ENCODE peak calls at places on chromosomes 5 and 9, in nine cellular contexts. S, D, A, Q, P, M, Z, B and X are unnamed samples.

GRCh38 chr9:131288217-131288616 is 1.3 kb upstream of the PLPP7 start:
- DNase-seq in S (no peak), D (no peak), A (no peak), Q (no peak), P (no peak), M (no peak), Z (no peak), B (no peak), X (no peak)

GRCh38 chr9:80755586-80755985 is 933.8 kb downstream of the TLE1 start:
- DNase-seq in S (no peak), D (no peak), A (no peak), Q (no peak), P (no peak), M (no peak), Z (no peak), B (no peak), X (no peak)

GRCh38 chr5:136082390-136083193 is 50.1 kb upstream of the SMAD5 start:
- DNase-seq in S (peak; percentile 59), D (peak; percentile 48), A (no peak), Q (no peak), P (peak; percentile 92), M (peak; percentile 70), Z (peak; percentile 45), B (peak; percentile 84), X (peak; percentile 84)

GRCh38 chr5:53069626-53070025 is 39.9 kb downstream of the MOCS2 start:
- DNase-seq in S (peak; percentile 82), D (peak; percentile 11), A (no peak), Q (no peak), P (no peak), M (no peak), Z (peak; percentile 84), B (peak; percentile 63), X (no peak)

GRCh38 chr5:106380736-106381135 is 1290.0 kb downstream of the EFNA5 start:
- DNase-seq in S (no peak), D (no peak), A (no peak), Q (no peak), P (no peak), M (no peak), Z (no peak), B (no peak), X (no peak)

GRCh38 chr9:126147620-126148522 is 178.8 kb upstream of the MVB12B start:
- DNase-seq in S (peak; percentile 3), D (no peak), A (no peak), Q (no peak), P (no peak), M (no peak), Z (no peak), B (peak; percentile 18), X (no peak)

GRCh38 chr9:16100596-16101091 is 547.8 kb downstream of the CCDC171 start:
- DNase-seq in S (no peak), D (no peak), A (no peak), Q (no peak), P (peak; percentile 11), M (peak; percentile 9), Z (no peak), B (no peak), X (no peak)

GRCh38 chr9:6761306-6761705 is 3.5 kb downstream of the KDM4C start:
- DNase-seq in S (no peak), D (no peak), A (no peak), Q (no peak), P (no peak), M (no peak), Z (no peak), B (peak; percentile 43), X (no peak)

GRCh38 chr9:79617395-79617794 is 45.6 kb downstream of the TLE4 start:
- DNase-seq in S (no peak), D (peak; percentile 51), A (no peak), Q (no peak), P (peak; percentile 19), M (peak; percentile 6), Z (no peak), B (no peak), X (no peak)

GRCh38 chr9:109966643-109967368 is 186.8 kb downstream of the PALM2AKAP2 start:
- DNase-seq in S (no peak), D (no peak), A (no peak), Q (no peak), P (no peak), M (no peak), Z (no peak), B (no peak), X (no peak)

GRCh38 chr9:93634311-93635185 is 58.2 kb downstream of the PHF2 start:
- DNase-seq in S (peak; percentile 12), D (peak; percentile 52), A (no peak), Q (no peak), P (no peak), M (no peak), Z (no peak), B (no peak), X (no peak)

GRCh38 chr5:163914911-163915310 is 409.5 kb downstream of the MAT2B start:
- DNase-seq in S (no peak), D (no peak), A (no peak), Q (no peak), P (peak; percentile 65), M (no peak), Z (no peak), B (no peak), X (no peak)

GRCh38 chr9:133715295-133715865 is 22.8 kb downstream of the SARDH start:
- DNase-seq in S (no peak), D (no peak), A (no peak), Q (no peak), P (no peak), M (peak; percentile 5), Z (no peak), B (no peak), X (peak; percentile 52)

GRCh38 chr9:89243296-89244061 is 64.9 kb upstream of the SHC3 start:
- DNase-seq in S (no peak), D (no peak), A (no peak), Q (peak; percentile 49), P (no peak), M (no peak), Z (no peak), B (no peak), X (no peak)

GRCh38 chr9:72564517-72565281 is 43.3 kb downstream of the TMC1 start:
- DNase-seq in S (no peak), D (no peak), A (no peak), Q (no peak), P (no peak), M (no peak), Z (no peak), B (no peak), X (no peak)